ENCODE peak calls at places on chromosomes 4 and X, in four cellular contexts. One of them, this sample, is unnamed.

GRCh38 chrX:24391362-24391761 is 30.9 kb downstream of the SUPT20HL1 start:
- DNase-seq in A549: no peak
- DNase-seq in fibroblast of mammary gland: no peak
- DNase-seq in ascending aorta: no peak
- DNase-seq in this sample: no peak

GRCh38 chr4:9969526-9970398 is 51.5 kb downstream of the SLC2A9 start:
- DNase-seq in A549: no peak
- DNase-seq in ascending aorta: no peak
- DNase-seq in fibroblast of mammary gland: no peak
- DNase-seq in this sample: no peak

GRCh38 chr4:76447326-76447954 is 12.4 kb downstream of the SHROOM3 start:
- DNase-seq in fibroblast of mammary gland: no peak
- DNase-seq in A549: no peak
- DNase-seq in ascending aorta: no peak
- DNase-seq in this sample: no peak

GRCh38 chr4:140013088-140013487 is 140.9 kb downstream of the MAML3 start:
- DNase-seq in fibroblast of mammary gland: no peak
- DNase-seq in A549: no peak
- DNase-seq in ascending aorta: no peak
- DNase-seq in this sample: no peak

GRCh38 chrX:45757272-45757671 is 556.6 kb upstream of the DIPK2B start:
- DNase-seq in A549: no peak
- DNase-seq in ascending aorta: no peak
- DNase-seq in fibroblast of mammary gland: no peak
- DNase-seq in this sample: no peak

GRCh38 chr4:113582737-113583136 is 178.8 kb downstream of the CAMK2D start:
- DNase-seq in ascending aorta: no peak
- DNase-seq in A549: no peak
- DNase-seq in fibroblast of mammary gland: no peak
- DNase-seq in this sample: no peak

GRCh38 chrX:47561653-47562151 is 697 bp downstream of the ARAF start:
- DNase-seq in A549: no peak
- DNase-seq in ascending aorta: no peak
- DNase-seq in fibroblast of mammary gland: no peak
- DNase-seq in this sample: no peak

GRCh38 chrX:17104433-17104832 is 158.0 kb downstream of the REPS2 start:
- DNase-seq in ascending aorta: no peak
- DNase-seq in A549: no peak
- DNase-seq in fibroblast of mammary gland: no peak
- DNase-seq in this sample: no peak

GRCh38 chrX:44828008-44828605 is 15.7 kb upstream of the DUSP21 start:
- DNase-seq in A549: peak; percentile 58
- DNase-seq in fibroblast of mammary gland: peak; percentile 95
- DNase-seq in ascending aorta: no peak
- DNase-seq in this sample: no peak

GRCh38 chr4:91325495-91325894 is 978.3 kb upstream of the GRID2 start:
- DNase-seq in fibroblast of mammary gland: peak; percentile 5
- DNase-seq in ascending aorta: no peak
- DNase-seq in A549: no peak
- DNase-seq in this sample: no peak

GRCh38 chr4:83556836-83557235 is 20.9 kb downstream of the GPAT3 start:
- DNase-seq in ascending aorta: no peak
- DNase-seq in fibroblast of mammary gland: peak; percentile 22
- DNase-seq in A549: no peak
- DNase-seq in this sample: no peak

GRCh38 chrX:24619647-24620046 is 27.5 kb downstream of the PCYT1B start:
- DNase-seq in A549: no peak
- DNase-seq in ascending aorta: no peak
- DNase-seq in fibroblast of mammary gland: peak; percentile 65
- DNase-seq in this sample: no peak

GRCh38 chrX:27591938-27592337 is 1.8 kb downstream of the DCAF8L2 start:
- DNase-seq in fibroblast of mammary gland: no peak
- DNase-seq in ascending aorta: no peak
- DNase-seq in A549: no peak
- DNase-seq in this sample: no peak

GRCh38 chrX:141815904-141816303 is 22.2 kb upstream of the MAGEC3 start:
- DNase-seq in fibroblast of mammary gland: no peak
- DNase-seq in ascending aorta: no peak
- DNase-seq in A549: no peak
- DNase-seq in this sample: no peak

GRCh38 chrX:63350551-63350950 is 581 bp downstream of the SPIN4 start:
- DNase-seq in ascending aorta: no peak
- DNase-seq in fibroblast of mammary gland: peak; percentile 3
- DNase-seq in A549: peak; percentile 14
- DNase-seq in this sample: no peak

GRCh38 chrX:134459683-134460004 is 321 bp upstream of the HPRT1 start:
- DNase-seq in ascending aorta: no peak
- DNase-seq in fibroblast of mammary gland: peak; percentile 35
- DNase-seq in A549: no peak
- DNase-seq in this sample: no peak

GRCh38 chr4:176753049-176753448 is 39.7 kb downstream of the VEGFC start:
- DNase-seq in fibroblast of mammary gland: peak; percentile 98
- DNase-seq in ascending aorta: no peak
- DNase-seq in A549: no peak
- DNase-seq in this sample: no peak

GRCh38 chr4:8306511-8307021 is 37.0 kb downstream of the HTRA3 start:
- DNase-seq in fibroblast of mammary gland: no peak
- DNase-seq in ascending aorta: no peak
- DNase-seq in A549: no peak
- DNase-seq in this sample: no peak

GRCh38 chr4:986428-986948 is 356 bp upstream of the IDUA start:
- DNase-seq in ascending aorta: no peak
- DNase-seq in fibroblast of mammary gland: no peak
- DNase-seq in A549: no peak
- DNase-seq in this sample: no peak

GRCh38 chr4:146477054-146477453 is 44.7 kb downstream of the SLC10A7 start:
- DNase-seq in ascending aorta: no peak
- DNase-seq in fibroblast of mammary gland: no peak
- DNase-seq in A549: no peak
- DNase-seq in this sample: no peak

GRCh38 chr4:140049024-140049923 is 104.7 kb downstream of the MAML3 start:
- DNase-seq in fibroblast of mammary gland: peak; percentile 49
- DNase-seq in ascending aorta: peak; percentile 18
- DNase-seq in A549: peak; percentile 48
- DNase-seq in this sample: no peak

GRCh38 chrX:99857455-99857854 is 552.6 kb downstream of the PCDH19 start:
- DNase-seq in A549: no peak
- DNase-seq in fibroblast of mammary gland: no peak
- DNase-seq in ascending aorta: no peak
- DNase-seq in this sample: no peak
- TF ChIP-seq CTCF in A549: no peak
- TF ChIP-seq CTCF in fibroblast of mammary gland: peak; percentile 18
- TF ChIP-seq CTCF in ascending aorta: no peak
- TF ChIP-seq CTCF in this sample: no peak

GRCh38 chrX:136395271-136395670 is 92.5 kb upstream of the BRS3 start:
- DNase-seq in fibroblast of mammary gland: peak; percentile 65
- DNase-seq in A549: no peak
- DNase-seq in ascending aorta: no peak
- DNase-seq in this sample: no peak

DNA sequence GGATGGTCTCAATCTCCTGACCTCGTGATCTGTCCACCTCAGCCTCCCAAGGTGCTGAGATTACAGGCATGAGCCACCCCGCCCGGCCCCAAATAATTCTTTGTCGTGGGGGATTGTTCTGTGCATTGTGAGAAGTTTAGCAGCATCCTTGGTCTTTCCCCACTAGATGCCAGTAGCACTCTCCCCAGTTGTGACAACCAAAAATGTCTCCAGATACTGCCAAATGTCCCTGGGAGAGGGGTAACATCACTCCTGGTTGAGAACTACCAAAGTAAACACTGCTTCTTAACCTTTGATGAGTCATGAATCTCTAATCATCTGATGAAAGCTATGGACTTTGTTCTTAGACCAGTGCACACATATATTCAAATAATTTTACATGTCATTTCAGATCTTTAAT is 90.7 kb upstream of the BRS3 start:
- DNase-seq in fibroblast of mammary gland: peak; percentile 30
- DNase-seq in ascending aorta: no peak
- DNase-seq in A549: no peak
- DNase-seq in this sample: no peak
- TF ChIP-seq CTCF in fibroblast of mammary gland: peak; percentile 9
- TF ChIP-seq CTCF in ascending aorta: no peak
- TF ChIP-seq CTCF in A549: peak; percentile 8
- TF ChIP-seq CTCF in this sample: no peak

GRCh38 chrX:9961750-9962149 is 5.4 kb upstream of the CLDN34 start:
- DNase-seq in ascending aorta: no peak
- DNase-seq in A549: no peak
- DNase-seq in fibroblast of mammary gland: no peak
- DNase-seq in this sample: no peak

GRCh38 chrX:9966775-9967408 is at the start of gene CLDN34:
- DNase-seq in fibroblast of mammary gland: no peak
- DNase-seq in ascending aorta: no peak
- DNase-seq in A549: no peak
- DNase-seq in this sample: no peak
- TF ChIP-seq CTCF in fibroblast of mammary gland: no peak
- TF ChIP-seq CTCF in ascending aorta: no peak
- TF ChIP-seq CTCF in A549: no peak
- TF ChIP-seq CTCF in this sample: no peak

DNA sequence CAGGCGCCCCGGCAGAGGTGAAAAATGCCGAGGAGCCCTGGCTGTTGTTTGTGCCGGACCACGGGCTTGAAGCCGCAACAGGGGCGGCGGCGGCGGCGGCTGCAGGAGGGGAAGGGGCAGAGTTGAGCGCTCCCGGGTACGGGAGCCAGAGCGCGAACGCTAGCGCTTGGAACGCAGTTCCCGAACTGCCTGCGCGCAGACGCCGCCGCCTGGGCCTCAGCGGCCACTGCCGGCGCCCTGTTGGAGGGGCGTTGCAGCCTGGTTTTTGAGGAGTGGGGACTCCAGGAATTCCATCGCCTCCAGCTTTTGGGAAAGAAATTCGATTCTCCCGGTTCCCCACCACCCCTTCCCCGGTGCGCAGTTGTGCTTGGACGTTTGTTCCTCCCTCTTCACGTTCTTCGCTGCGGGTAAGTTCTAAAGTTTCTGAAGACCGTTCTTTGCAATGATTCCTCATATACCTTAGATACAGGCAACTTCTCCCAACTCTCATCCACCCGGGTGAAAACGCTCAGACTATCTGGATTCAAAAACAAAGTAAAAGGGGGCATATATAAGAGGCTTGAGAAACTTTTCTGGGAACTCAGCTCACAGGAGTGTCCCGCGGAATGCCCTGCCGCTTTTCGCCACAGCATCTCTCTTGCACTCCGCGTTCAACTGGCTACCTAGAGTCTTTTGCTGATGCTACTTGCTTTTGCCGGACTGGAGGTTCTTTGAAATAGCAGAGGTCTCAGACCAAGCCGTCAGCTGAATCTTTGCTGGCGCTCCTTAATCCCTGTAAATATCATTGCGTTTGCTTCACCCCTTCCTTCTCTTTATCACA is 1.0 kb downstream of the FAT4 start:
- DNase-seq in fibroblast of mammary gland: peak; percentile 48
- DNase-seq in A549: peak; percentile 18
- DNase-seq in ascending aorta: no peak
- DNase-seq in this sample: no peak
- TF ChIP-seq CTCF in fibroblast of mammary gland: no peak
- TF ChIP-seq CTCF in A549: no peak
- TF ChIP-seq CTCF in ascending aorta: peak; percentile 30
- TF ChIP-seq CTCF in this sample: no peak

GRCh38 chrX:123172874-123173273 is 11.2 kb upstream of the GRIA3 start:
- DNase-seq in fibroblast of mammary gland: no peak
- DNase-seq in A549: no peak
- DNase-seq in ascending aorta: no peak
- DNase-seq in this sample: no peak

GRCh38 chrX:123171781-123172180 is 12.3 kb upstream of the GRIA3 start:
- DNase-seq in fibroblast of mammary gland: peak; percentile 61
- DNase-seq in ascending aorta: no peak
- DNase-seq in A549: no peak
- DNase-seq in this sample: no peak

GRCh38 chrX:123169247-123169901 is 14.7 kb upstream of the GRIA3 start:
- DNase-seq in ascending aorta: no peak
- DNase-seq in A549: peak; percentile 7
- DNase-seq in fibroblast of mammary gland: peak; percentile 22
- DNase-seq in this sample: no peak

GRCh38 chrX:123175366-123176122 is 8.5 kb upstream of the GRIA3 start:
- DNase-seq in A549: no peak
- DNase-seq in fibroblast of mammary gland: no peak
- DNase-seq in ascending aorta: no peak
- DNase-seq in this sample: no peak

DNA sequence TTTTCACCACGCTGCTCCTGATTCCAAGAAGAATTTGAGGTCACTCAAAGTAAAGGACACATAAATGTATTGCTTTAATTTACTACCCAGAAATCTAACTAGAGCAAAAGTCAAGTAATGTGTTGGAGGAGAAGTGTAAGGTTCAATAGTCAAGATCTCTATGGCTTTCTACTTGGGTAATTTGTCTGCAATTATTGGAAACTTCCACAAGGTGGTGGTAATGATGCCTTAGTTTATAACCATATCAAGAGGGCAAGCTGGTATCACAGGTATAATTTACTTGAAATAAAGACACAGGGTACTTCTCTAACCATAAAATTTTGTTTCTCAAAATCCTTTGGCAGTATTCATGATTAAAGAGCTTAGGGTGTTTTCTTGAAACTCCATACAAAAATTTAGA is 10.2 kb upstream of the GRIA3 start:
- DNase-seq in fibroblast of mammary gland: peak; percentile 46
- DNase-seq in ascending aorta: no peak
- DNase-seq in A549: no peak
- DNase-seq in this sample: no peak
- TF ChIP-seq CTCF in fibroblast of mammary gland: peak; percentile 41
- TF ChIP-seq CTCF in ascending aorta: no peak
- TF ChIP-seq CTCF in A549: peak; percentile 19
- TF ChIP-seq CTCF in this sample: peak; percentile 33

GRCh38 chrX:2610246-2611170 is 80.6 kb upstream of the CD99 start:
- DNase-seq in ascending aorta: no peak
- DNase-seq in A549: no peak
- DNase-seq in fibroblast of mammary gland: no peak
- DNase-seq in this sample: no peak
- TF ChIP-seq CTCF in ascending aorta: no peak
- TF ChIP-seq CTCF in A549: no peak
- TF ChIP-seq CTCF in fibroblast of mammary gland: no peak
- TF ChIP-seq CTCF in this sample: no peak

GRCh38 chrX:98407526-98408049 is 1523.9 kb downstream of the RPA4 start:
- DNase-seq in ascending aorta: no peak
- DNase-seq in A549: no peak
- DNase-seq in fibroblast of mammary gland: no peak
- DNase-seq in this sample: no peak
- TF ChIP-seq CTCF in ascending aorta: no peak
- TF ChIP-seq CTCF in A549: no peak
- TF ChIP-seq CTCF in fibroblast of mammary gland: no peak
- TF ChIP-seq CTCF in this sample: no peak

DNA sequence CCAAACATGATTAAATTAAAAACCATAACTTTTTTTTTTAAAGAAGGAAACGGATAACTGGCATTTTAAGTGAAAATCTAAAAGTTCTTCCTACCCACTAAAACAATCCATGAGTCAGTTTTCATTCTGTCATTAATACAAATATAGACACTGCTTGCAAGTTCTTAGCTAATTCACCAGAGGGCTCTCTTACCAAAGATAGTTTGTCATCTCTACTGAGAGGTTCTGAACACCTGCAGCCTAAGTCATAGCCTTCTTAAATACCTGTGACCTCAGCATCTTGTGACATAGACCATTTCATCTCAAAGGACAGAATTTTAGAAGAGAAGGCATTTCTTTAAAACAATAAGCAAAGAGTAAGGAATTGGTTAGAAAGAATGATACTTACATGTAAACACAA is 65.3 kb upstream of the FAM120C start:
- DNase-seq in ascending aorta: no peak
- DNase-seq in fibroblast of mammary gland: peak; percentile 45
- DNase-seq in A549: peak; percentile 15
- DNase-seq in this sample: no peak
- TF ChIP-seq CTCF in ascending aorta: peak; percentile 13
- TF ChIP-seq CTCF in fibroblast of mammary gland: peak; percentile 39
- TF ChIP-seq CTCF in A549: peak; percentile 53
- TF ChIP-seq CTCF in this sample: peak; percentile 29

This sample was measured in D721Med.